ENCODE peak calls at places on chromosome 20, in eight cellular contexts. One of them, this sample, is unnamed.

GRCh38 chr20:58138395-58138794 is 90.1 kb downstream of the ANKRD60 start:
- DNase-seq in mucosa of descending colon: no peak
- DNase-seq in ovary: no peak
- DNase-seq in GM23248: no peak
- DNase-seq in IMR-90: no peak
- DNase-seq in lower lobe of right lung: no peak
- DNase-seq in right lobe of liver: no peak
- DNase-seq in pancreas: no peak
- DNase-seq in this sample: no peak

GRCh38 chr20:11993886-11994466 is 76.3 kb downstream of the BTBD3 start:
- DNase-seq in mucosa of descending colon: no peak
- DNase-seq in ovary: no peak
- DNase-seq in GM23248: peak
- DNase-seq in IMR-90: no peak
- DNase-seq in lower lobe of right lung: no peak
- DNase-seq in right lobe of liver: no peak
- DNase-seq in pancreas: no peak
- DNase-seq in this sample: no peak

GRCh38 chr20:8633366-8633765 is 435.5 kb upstream of the PLCB4 start:
- DNase-seq in mucosa of descending colon: no peak
- DNase-seq in ovary: no peak
- DNase-seq in GM23248: peak
- DNase-seq in IMR-90: peak
- DNase-seq in lower lobe of right lung: no peak
- DNase-seq in right lobe of liver: no peak
- DNase-seq in pancreas: no peak
- DNase-seq in this sample: peak

GRCh38 chr20:33653900-33654596 is 8.1 kb upstream of the C20orf144 start:
- DNase-seq in mucosa of descending colon: peak
- DNase-seq in ovary: peak
- DNase-seq in GM23248: no peak
- DNase-seq in IMR-90: no peak
- DNase-seq in lower lobe of right lung: peak
- DNase-seq in right lobe of liver: no peak
- DNase-seq in pancreas: peak
- DNase-seq in this sample: no peak

GRCh38 chr20:36093025-36093803 is 61.3 kb upstream of the EPB41L1 start:
- DNase-seq in mucosa of descending colon: peak
- DNase-seq in ovary: peak
- DNase-seq in GM23248: peak
- DNase-seq in IMR-90: no peak
- DNase-seq in lower lobe of right lung: peak
- DNase-seq in right lobe of liver: peak
- DNase-seq in pancreas: peak
- DNase-seq in this sample: no peak

GRCh38 chr20:24603454-24603853 is 134.0 kb downstream of the SYNDIG1 start:
- DNase-seq in mucosa of descending colon: no peak
- DNase-seq in ovary: no peak
- DNase-seq in GM23248: no peak
- DNase-seq in IMR-90: no peak
- DNase-seq in lower lobe of right lung: no peak
- DNase-seq in right lobe of liver: no peak
- DNase-seq in pancreas: no peak
- DNase-seq in this sample: no peak

GRCh38 chr20:62989201-62989601 is 17.6 kb downstream of the BHLHE23 start:
- DNase-seq in mucosa of descending colon: no peak
- DNase-seq in ovary: no peak
- DNase-seq in GM23248: no peak
- DNase-seq in IMR-90: no peak
- DNase-seq in lower lobe of right lung: no peak
- DNase-seq in right lobe of liver: no peak
- DNase-seq in pancreas: no peak
- DNase-seq in this sample: no peak

GRCh38 chr20:57264151-57264792 is 2.2 kb downstream of the BMP7 start:
- DNase-seq in mucosa of descending colon: no peak
- DNase-seq in ovary: no peak
- DNase-seq in GM23248: no peak
- DNase-seq in IMR-90: no peak
- DNase-seq in lower lobe of right lung: no peak
- DNase-seq in right lobe of liver: no peak
- DNase-seq in pancreas: peak
- DNase-seq in this sample: no peak

GRCh38 chr20:24060851-24061590 is 72.4 kb upstream of the GGTLC1 start:
- DNase-seq in mucosa of descending colon: no peak
- DNase-seq in ovary: no peak
- DNase-seq in GM23248: no peak
- DNase-seq in IMR-90: no peak
- DNase-seq in lower lobe of right lung: no peak
- DNase-seq in right lobe of liver: no peak
- DNase-seq in pancreas: no peak
- DNase-seq in this sample: no peak

GRCh38 chr20:48128436-48128835 is 343.2 kb upstream of the SULF2 start:
- DNase-seq in mucosa of descending colon: no peak
- DNase-seq in ovary: no peak
- DNase-seq in GM23248: peak
- DNase-seq in IMR-90: no peak
- DNase-seq in lower lobe of right lung: no peak
- DNase-seq in right lobe of liver: no peak
- DNase-seq in pancreas: no peak
- DNase-seq in this sample: no peak

GRCh38 chr20:63749597-63750508 is 10.3 kb downstream of the SLC2A4RG start:
- DNase-seq in mucosa of descending colon: no peak
- DNase-seq in ovary: no peak
- DNase-seq in GM23248: no peak
- DNase-seq in IMR-90: no peak
- DNase-seq in lower lobe of right lung: no peak
- DNase-seq in right lobe of liver: peak
- DNase-seq in pancreas: no peak
- DNase-seq in this sample: no peak

GRCh38 chr20:44038681-44039123 is 124.0 kb downstream of the TOX2 start:
- DNase-seq in mucosa of descending colon: no peak
- DNase-seq in ovary: no peak
- DNase-seq in GM23248: peak
- DNase-seq in IMR-90: no peak
- DNase-seq in lower lobe of right lung: no peak
- DNase-seq in right lobe of liver: no peak
- DNase-seq in pancreas: no peak
- DNase-seq in this sample: peak

GRCh38 chr20:24673678-24674570 is 204.5 kb downstream of the SYNDIG1 start:
- DNase-seq in mucosa of descending colon: no peak
- DNase-seq in ovary: no peak
- DNase-seq in GM23248: peak
- DNase-seq in IMR-90: peak
- DNase-seq in lower lobe of right lung: no peak
- DNase-seq in right lobe of liver: no peak
- DNase-seq in pancreas: no peak
- DNase-seq in this sample: peak

DNA sequence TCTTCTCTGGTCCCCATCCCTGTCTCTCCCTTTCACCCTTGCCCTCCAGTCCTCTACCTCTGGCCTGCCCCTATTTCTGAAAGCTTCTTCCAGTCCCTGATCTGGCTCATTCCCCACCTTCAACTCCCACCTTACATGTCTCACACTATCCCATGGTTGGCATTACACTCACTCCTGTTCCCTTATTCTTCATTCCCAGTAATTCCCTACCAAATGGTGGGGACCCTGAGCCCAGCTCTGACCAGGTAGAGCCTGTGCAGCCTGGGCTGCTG is 6.4 kb downstream of the TP53INP2 start:
- DNase-seq in mucosa of descending colon: no peak
- DNase-seq in ovary: no peak
- DNase-seq in GM23248: no peak
- DNase-seq in IMR-90: no peak
- DNase-seq in lower lobe of right lung: no peak
- DNase-seq in right lobe of liver: no peak
- DNase-seq in pancreas: no peak
- DNase-seq in this sample: no peak
- H3K4me3 ChIP-seq in mucosa of descending colon: no peak
- H3K4me3 ChIP-seq in ovary: no peak
- H3K4me3 ChIP-seq in GM23248: peak
- H3K4me3 ChIP-seq in IMR-90: no peak
- H3K4me3 ChIP-seq in lower lobe of right lung: peak
- H3K4me3 ChIP-seq in right lobe of liver: no peak
- H3K4me3 ChIP-seq in pancreas: peak
- H3K4me3 ChIP-seq in this sample: peak

DNA sequence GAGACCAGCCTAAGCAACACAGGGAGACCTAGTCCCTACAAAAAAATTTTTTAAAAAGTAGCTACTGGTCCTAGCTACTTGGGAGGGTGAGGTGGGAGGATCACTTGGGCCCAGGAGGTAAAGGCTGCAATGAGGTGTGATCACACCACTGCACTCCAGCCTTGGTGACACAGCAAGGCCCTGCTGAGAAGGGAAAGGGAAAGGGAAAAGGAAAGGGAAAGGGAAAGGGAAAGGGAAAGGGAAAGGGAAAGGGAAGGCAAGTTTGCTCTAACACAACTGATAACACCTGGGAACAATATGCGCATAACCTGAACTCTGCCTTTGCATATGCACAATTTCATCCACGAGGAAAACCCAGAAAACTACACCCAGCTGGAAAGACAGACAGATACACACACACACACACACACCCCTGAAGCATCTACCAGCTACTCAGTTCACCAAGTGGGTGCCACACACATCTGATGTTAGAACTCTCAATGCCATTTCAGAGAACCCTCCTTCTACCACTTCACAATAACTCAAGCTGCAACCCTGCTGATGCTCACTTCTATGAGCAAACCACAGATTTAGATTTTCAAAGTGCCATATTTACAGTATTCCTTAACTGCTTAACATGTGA is 19.1 kb downstream of the B4GALT5 start:
- DNase-seq in mucosa of descending colon: no peak
- DNase-seq in ovary: no peak
- DNase-seq in GM23248: no peak
- DNase-seq in IMR-90: no peak
- DNase-seq in lower lobe of right lung: no peak
- DNase-seq in right lobe of liver: no peak
- DNase-seq in pancreas: no peak
- DNase-seq in this sample: no peak
- H3K4me3 ChIP-seq in mucosa of descending colon: no peak
- H3K4me3 ChIP-seq in ovary: no peak
- H3K4me3 ChIP-seq in GM23248: no peak
- H3K4me3 ChIP-seq in IMR-90: no peak
- H3K4me3 ChIP-seq in lower lobe of right lung: no peak
- H3K4me3 ChIP-seq in right lobe of liver: no peak
- H3K4me3 ChIP-seq in pancreas: no peak
- H3K4me3 ChIP-seq in this sample: no peak

GRCh38 chr20:54479138-54479906 is 3.9 kb downstream of the DOK5 start:
- DNase-seq in mucosa of descending colon: no peak
- DNase-seq in ovary: no peak
- DNase-seq in GM23248: peak
- DNase-seq in IMR-90: peak
- DNase-seq in lower lobe of right lung: no peak
- DNase-seq in right lobe of liver: no peak
- DNase-seq in pancreas: no peak
- DNase-seq in this sample: peak

GRCh38 chr20:54476336-54476928 is 1.0 kb downstream of the DOK5 start:
- DNase-seq in mucosa of descending colon: no peak
- DNase-seq in ovary: no peak
- DNase-seq in GM23248: peak
- DNase-seq in IMR-90: no peak
- DNase-seq in lower lobe of right lung: no peak
- DNase-seq in right lobe of liver: no peak
- DNase-seq in pancreas: no peak
- DNase-seq in this sample: no peak

GRCh38 chr20:54475334-54476287 is at the start of gene DOK5:
- DNase-seq in mucosa of descending colon: peak
- DNase-seq in ovary: no peak
- DNase-seq in GM23248: peak
- DNase-seq in IMR-90: peak
- DNase-seq in lower lobe of right lung: peak
- DNase-seq in right lobe of liver: peak
- DNase-seq in pancreas: peak
- DNase-seq in this sample: peak

GRCh38 chr20:54477556-54477955 is 2.2 kb downstream of the DOK5 start:
- DNase-seq in mucosa of descending colon: no peak
- DNase-seq in ovary: no peak
- DNase-seq in GM23248: peak
- DNase-seq in IMR-90: peak
- DNase-seq in lower lobe of right lung: no peak
- DNase-seq in right lobe of liver: no peak
- DNase-seq in pancreas: no peak
- DNase-seq in this sample: peak

DNA sequence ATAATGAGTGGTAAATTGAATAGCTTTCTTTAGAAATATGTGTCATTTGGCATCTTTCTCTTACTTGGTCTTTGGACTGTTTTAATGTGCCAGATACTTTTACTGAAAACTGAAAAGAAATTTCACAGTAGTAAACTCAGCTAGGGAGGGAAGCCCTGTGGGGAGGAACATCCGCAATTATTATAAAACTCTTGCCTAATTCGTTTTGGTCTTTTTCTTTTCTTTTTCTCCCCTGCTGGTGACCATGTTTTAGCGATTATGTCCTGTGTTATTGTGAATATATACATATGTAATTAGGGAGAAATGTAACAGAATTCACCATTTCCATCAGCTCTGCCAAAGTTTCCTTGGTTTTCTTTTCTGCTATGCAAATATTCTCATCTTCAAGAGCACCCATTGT is 1.7 kb downstream of the DOK5 start:
- DNase-seq in mucosa of descending colon: no peak
- DNase-seq in ovary: no peak
- DNase-seq in GM23248: peak
- DNase-seq in IMR-90: no peak
- DNase-seq in lower lobe of right lung: no peak
- DNase-seq in right lobe of liver: no peak
- DNase-seq in pancreas: no peak
- DNase-seq in this sample: no peak
- H3K4me3 ChIP-seq in mucosa of descending colon: no peak
- H3K4me3 ChIP-seq in ovary: no peak
- H3K4me3 ChIP-seq in GM23248: peak
- H3K4me3 ChIP-seq in IMR-90: no peak
- H3K4me3 ChIP-seq in lower lobe of right lung: no peak
- H3K4me3 ChIP-seq in right lobe of liver: no peak
- H3K4me3 ChIP-seq in pancreas: no peak
- H3K4me3 ChIP-seq in this sample: peak

DNA sequence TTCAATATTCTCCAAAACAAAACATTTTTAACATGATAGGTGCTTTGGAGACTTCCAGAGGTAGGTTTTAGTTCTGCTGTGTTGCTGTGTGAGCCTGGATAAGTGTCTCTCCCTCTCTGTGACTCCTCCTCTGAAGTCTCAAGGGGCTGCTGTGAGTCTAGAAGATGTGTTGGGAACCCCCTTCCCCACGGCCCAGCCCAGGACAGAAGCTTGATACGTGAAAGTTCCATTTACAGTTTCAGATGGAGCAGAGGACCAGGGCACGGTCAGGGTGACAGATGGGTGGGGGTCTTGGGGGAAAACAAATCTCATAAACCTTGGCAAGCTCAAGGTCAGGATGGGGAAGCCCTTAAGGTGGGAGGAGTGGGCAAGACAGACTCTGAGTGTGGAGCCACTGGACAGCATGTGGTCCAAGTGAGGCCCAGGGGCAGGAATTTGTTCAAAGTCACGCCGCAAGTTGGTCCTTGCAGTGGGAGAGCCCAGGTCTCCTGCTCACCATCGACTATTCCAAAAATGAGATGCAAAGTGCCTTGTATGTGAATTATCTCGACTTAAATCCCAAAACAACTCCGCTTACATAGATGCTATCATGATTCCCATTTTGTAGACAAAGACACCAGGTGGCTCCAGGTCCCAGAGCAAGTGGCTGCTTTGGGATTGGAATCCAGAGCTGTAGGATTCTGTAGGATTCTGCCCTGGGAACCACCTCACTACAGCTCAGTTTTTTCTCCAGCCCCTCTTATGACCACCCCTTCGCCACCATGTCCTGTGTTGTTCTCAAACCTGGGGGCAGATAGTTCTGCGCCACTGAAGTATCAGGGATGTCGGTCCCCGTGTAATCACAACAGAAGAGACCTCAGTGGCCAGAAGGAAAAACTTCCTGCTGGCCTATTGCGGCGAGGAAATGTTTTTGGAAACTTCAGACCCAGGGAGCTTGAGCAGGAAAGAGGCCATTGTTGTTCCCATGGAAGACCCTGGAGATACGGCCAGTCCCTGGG is 1.9 kb downstream of the TGM2 start:
- DNase-seq in mucosa of descending colon: no peak
- DNase-seq in ovary: no peak
- DNase-seq in GM23248: no peak
- DNase-seq in IMR-90: no peak
- DNase-seq in lower lobe of right lung: no peak
- DNase-seq in right lobe of liver: no peak
- DNase-seq in pancreas: no peak
- DNase-seq in this sample: no peak
- H3K4me3 ChIP-seq in mucosa of descending colon: no peak
- H3K4me3 ChIP-seq in ovary: no peak
- H3K4me3 ChIP-seq in GM23248: peak
- H3K4me3 ChIP-seq in IMR-90: peak
- H3K4me3 ChIP-seq in lower lobe of right lung: peak
- H3K4me3 ChIP-seq in right lobe of liver: peak
- H3K4me3 ChIP-seq in pancreas: peak
- H3K4me3 ChIP-seq in this sample: no peak